ENCODE peak calls at places on chromosomes 13 and 19, in ten cellular contexts. C is cerebellar nuclear complex; X is stimulated activated CD8-positive, alpha-beta memory T cell treated with anti-CD3 and anti-CD28 coated beads, Interleukin-4, amount 100 ng/mL, for 24 hours; U is germinal center; N is activated T-cell treated with anti-CD3 and anti-CD28 coated beads, Interleukin-2, amount 50 U/mL, for 48 hours; F is D341Med; I is iPS-NIHi11; J is NCI-H526; B is NCI-H2171 treated with DMSO at 0.1 percent for 48 hours; S is head of caudate nucleus. K is an unnamed sample.

GRCh38 chr19:412356-413355 is 3.7 kb upstream of the C2CD4C start:
- DNase-seq in X (no peak), I (peak; percentile 78), C (no peak), B (peak; percentile 31), N (no peak), F (no peak), J (peak; percentile 44), S (no peak), U (no peak), K (no peak)

GRCh38 chr19:9406798-9407352 is 28.5 kb downstream of the ZNF266 start:
- DNase-seq in N (peak; percentile 63), I (peak; percentile 45), F (peak; percentile 89), U (peak; percentile 27), J (no peak), B (peak; percentile 94), X (peak; percentile 27), C (no peak), S (peak; percentile 73), K (no peak)

GRCh38 chr13:39864221-39864620 is 208.8 kb downstream of the COG6 start:
- DNase-seq in U (no peak), I (no peak), B (no peak), J (no peak), N (no peak), X (no peak), C (no peak), F (no peak), S (no peak), K (no peak)

GRCh38 chr13:33723772-33724435 is 94.0 kb upstream of the RFC3 start:
- DNase-seq in S (peak; percentile 79), I (peak; percentile 83), B (peak; percentile 65), U (peak; percentile 79), N (peak; percentile 68), F (peak; percentile 81), X (peak; percentile 13), J (peak; percentile 98), C (peak; percentile 9), K (peak; percentile 44)

GRCh38 chr19:2479556-2480194 is 3.7 kb downstream of the GADD45B start:
- DNase-seq in B (no peak), X (no peak), J (no peak), S (no peak), F (no peak), C (no peak), I (no peak), U (peak; percentile 38), N (no peak), K (no peak)

GRCh38 chr13:42048323-42048624 is 174 bp upstream of the DGKH start:
- DNase-seq in C (no peak), J (no peak), F (no peak), B (no peak), N (no peak), X (no peak), U (peak; percentile 8), S (no peak), I (no peak), K (no peak)

GRCh38 chr13:43363156-43363918 is 340.0 kb downstream of the DNAJC15 start:
- DNase-seq in U (no peak), C (no peak), F (no peak), B (no peak), J (no peak), X (no peak), N (no peak), I (no peak), S (no peak), K (peak; percentile 4)

GRCh38 chr13:23899555-23899954 is 2.3 kb upstream of the C1QTNF9B start:
- DNase-seq in C (no peak), B (peak; percentile 2), U (peak; percentile 9), N (no peak), I (no peak), J (peak; percentile 57), S (no peak), X (no peak), F (no peak), K (no peak)

GRCh38 chr19:4264812-4265211 is 14.3 kb upstream of the SHD start:
- DNase-seq in X (no peak), J (no peak), I (no peak), U (no peak), S (no peak), C (no peak), N (no peak), F (no peak), B (no peak), K (no peak)

GRCh38 chr13:43054803-43055802 is 31.7 kb downstream of the DNAJC15 start:
- DNase-seq in N (peak; percentile 30), I (peak; percentile 56), U (no peak), F (no peak), X (no peak), B (peak; percentile 82), J (no peak), C (no peak), S (no peak), K (no peak)

GRCh38 chr13:47087841-47088240 is 191.0 kb upstream of the HTR2A start:
- DNase-seq in I (no peak), C (no peak), J (no peak), F (no peak), S (no peak), U (no peak), B (no peak), N (no peak), X (no peak), K (no peak)

GRCh38 chr19:8221161-8221560 is 12.0 kb downstream of the CERS4 start:
- DNase-seq in J (no peak), S (peak; percentile 72), I (peak; percentile 1), C (no peak), B (no peak), N (no peak), X (no peak), F (no peak), U (no peak), K (no peak)

GRCh38 chr19:7855426-7856276 is 18.5 kb downstream of the PRR36 start:
- DNase-seq in N (no peak), F (no peak), B (no peak), I (no peak), X (no peak), C (no peak), S (no peak), U (no peak), J (no peak), K (no peak)

GRCh38 chr19:18097993-18098890 is 664 bp downstream of the MAST3 start:
- DNase-seq in X (no peak), S (no peak), J (no peak), I (no peak), N (peak; percentile 38), U (no peak), F (no peak), B (peak; percentile 76), C (no peak), K (peak; percentile 79)

GRCh38 chr19:18496167-18496979 is 25.5 kb downstream of the ELL start:
- DNase-seq in U (no peak), J (no peak), C (no peak), S (no peak), N (peak; percentile 67), F (no peak), B (no peak), X (peak; percentile 29), I (peak; percentile 72), K (no peak)